ENCODE peak calls at places on chromosome 21, in five cellular contexts. One of them, this sample, is unnamed.

GRCh38 chr21:46608672-46609111 is 3.8 kb upstream of the S100B start:
- DNase-seq in upper lobe of right lung: no peak
- DNase-seq in hepatocyte: no peak
- DNase-seq in fibroblast of mammary gland: no peak
- DNase-seq in IMR-90: no peak
- DNase-seq in this sample: peak

GRCh38 chr21:38800046-38800758 is 5.5 kb upstream of the ETS2 start:
- DNase-seq in fibroblast of mammary gland: no peak
- DNase-seq in hepatocyte: no peak
- DNase-seq in IMR-90: no peak
- DNase-seq in upper lobe of right lung: no peak
- DNase-seq in this sample: no peak

GRCh38 chr21:44285547-44285992 is at the start of gene AIRE:
- DNase-seq in fibroblast of mammary gland: no peak
- DNase-seq in IMR-90: peak
- DNase-seq in upper lobe of right lung: no peak
- DNase-seq in hepatocyte: peak
- DNase-seq in this sample: no peak

GRCh38 chr21:28142692-28143091 is 850.0 kb downstream of the LTN1 start:
- DNase-seq in fibroblast of mammary gland: peak
- DNase-seq in hepatocyte: peak
- DNase-seq in upper lobe of right lung: no peak
- DNase-seq in IMR-90: peak
- DNase-seq in this sample: no peak

GRCh38 chr21:44724166-44724565 is 12.8 kb upstream of the TSPEAR start:
- DNase-seq in fibroblast of mammary gland: no peak
- DNase-seq in upper lobe of right lung: no peak
- DNase-seq in IMR-90: no peak
- DNase-seq in hepatocyte: no peak
- DNase-seq in this sample: no peak

GRCh38 chr21:17609681-17610080 is 3.0 kb downstream of the BTG3 start:
- DNase-seq in fibroblast of mammary gland: no peak
- DNase-seq in hepatocyte: no peak
- DNase-seq in upper lobe of right lung: no peak
- DNase-seq in IMR-90: no peak
- DNase-seq in this sample: no peak

GRCh38 chr21:44934797-44935532 is 4.9 kb upstream of the SLX9 start:
- DNase-seq in hepatocyte: no peak
- DNase-seq in IMR-90: no peak
- DNase-seq in upper lobe of right lung: peak
- DNase-seq in fibroblast of mammary gland: no peak
- DNase-seq in this sample: no peak

GRCh38 chr21:44958471-44959191 is 18.8 kb downstream of the SLX9 start:
- DNase-seq in upper lobe of right lung: no peak
- DNase-seq in fibroblast of mammary gland: peak
- DNase-seq in IMR-90: peak
- DNase-seq in hepatocyte: peak
- DNase-seq in this sample: no peak

GRCh38 chr21:37855568-37856391 is 60.5 kb downstream of the KCNJ6 start:
- DNase-seq in upper lobe of right lung: no peak
- DNase-seq in IMR-90: peak
- DNase-seq in fibroblast of mammary gland: peak
- DNase-seq in hepatocyte: no peak
- DNase-seq in this sample: no peak

GRCh38 chr21:15224346-15225086 is 159.7 kb upstream of the NRIP1 start:
- DNase-seq in upper lobe of right lung: no peak
- DNase-seq in IMR-90: peak
- DNase-seq in fibroblast of mammary gland: peak
- DNase-seq in hepatocyte: no peak
- DNase-seq in this sample: no peak
- H3K4me3 ChIP-seq in upper lobe of right lung: no peak
- H3K4me3 ChIP-seq in IMR-90: no peak
- H3K4me3 ChIP-seq in fibroblast of mammary gland: no peak
- H3K4me3 ChIP-seq in hepatocyte: no peak
- H3K4me3 ChIP-seq in this sample: no peak

GRCh38 chr21:42617476-42617875 is 35.9 kb upstream of the PDE9A start:
- DNase-seq in IMR-90: no peak
- DNase-seq in hepatocyte: no peak
- DNase-seq in fibroblast of mammary gland: no peak
- DNase-seq in upper lobe of right lung: no peak
- DNase-seq in this sample: no peak

GRCh38 chr21:42621166-42621827 is 32.1 kb upstream of the PDE9A start:
- DNase-seq in fibroblast of mammary gland: peak
- DNase-seq in IMR-90: no peak
- DNase-seq in hepatocyte: peak
- DNase-seq in upper lobe of right lung: peak
- DNase-seq in this sample: no peak

GRCh38 chr21:42616366-42617340 is 36.8 kb upstream of the PDE9A start:
- DNase-seq in fibroblast of mammary gland: no peak
- DNase-seq in IMR-90: no peak
- DNase-seq in upper lobe of right lung: peak
- DNase-seq in hepatocyte: no peak
- DNase-seq in this sample: no peak

GRCh38 chr21:42619841-42620240 is 33.6 kb upstream of the PDE9A start:
- DNase-seq in IMR-90: no peak
- DNase-seq in fibroblast of mammary gland: no peak
- DNase-seq in upper lobe of right lung: no peak
- DNase-seq in hepatocyte: no peak
- DNase-seq in this sample: no peak

GRCh38 chr21:42618713-42619112 is 34.7 kb upstream of the PDE9A start:
- DNase-seq in fibroblast of mammary gland: no peak
- DNase-seq in hepatocyte: no peak
- DNase-seq in IMR-90: no peak
- DNase-seq in upper lobe of right lung: no peak
- DNase-seq in this sample: no peak
- TF ChIP-seq CTCF in fibroblast of mammary gland: no peak
- TF ChIP-seq CTCF in hepatocyte: no peak
- TF ChIP-seq CTCF in IMR-90: no peak
- TF ChIP-seq CTCF in upper lobe of right lung: no peak
- TF ChIP-seq CTCF in this sample: no peak

GRCh38 chr21:29201186-29201585 is 70.7 kb downstream of the MAP3K7CL start:
- DNase-seq in hepatocyte: no peak
- DNase-seq in IMR-90: no peak
- DNase-seq in fibroblast of mammary gland: no peak
- DNase-seq in upper lobe of right lung: no peak
- DNase-seq in this sample: no peak
- H3K4me3 ChIP-seq in hepatocyte: no peak
- H3K4me3 ChIP-seq in IMR-90: no peak
- H3K4me3 ChIP-seq in fibroblast of mammary gland: no peak
- H3K4me3 ChIP-seq in upper lobe of right lung: no peak
- H3K4me3 ChIP-seq in this sample: no peak

GRCh38 chr21:39869141-39869818 is 2.0 kb downstream of the PCP4 start:
- DNase-seq in IMR-90: no peak
- DNase-seq in fibroblast of mammary gland: no peak
- DNase-seq in upper lobe of right lung: no peak
- DNase-seq in hepatocyte: no peak
- DNase-seq in this sample: no peak

GRCh38 chr21:39866093-39866492 is 1.1 kb upstream of the PCP4 start:
- DNase-seq in fibroblast of mammary gland: no peak
- DNase-seq in upper lobe of right lung: no peak
- DNase-seq in IMR-90: no peak
- DNase-seq in hepatocyte: no peak
- DNase-seq in this sample: no peak

GRCh38 chr21:39863111-39863510 is 4.1 kb upstream of the PCP4 start:
- DNase-seq in IMR-90: no peak
- DNase-seq in hepatocyte: no peak
- DNase-seq in upper lobe of right lung: peak
- DNase-seq in fibroblast of mammary gland: no peak
- DNase-seq in this sample: no peak

GRCh38 chr21:39867198-39867650 is at the start of gene PCP4:
- DNase-seq in IMR-90: no peak
- DNase-seq in upper lobe of right lung: no peak
- DNase-seq in fibroblast of mammary gland: peak
- DNase-seq in hepatocyte: peak
- DNase-seq in this sample: peak
- TF ChIP-seq CTCF in IMR-90: peak
- TF ChIP-seq CTCF in upper lobe of right lung: peak
- TF ChIP-seq CTCF in fibroblast of mammary gland: peak
- TF ChIP-seq CTCF in hepatocyte: peak
- TF ChIP-seq CTCF in this sample: peak

This sample was measured in GM12865.